ENCODE peak calls at places on chromosomes 7 and 10, in four cellular contexts. H, D, M and U are unnamed samples.

GRCh38 chr7:15403315-15403714 is 158.5 kb downstream of the AGMO start:
- DNase-seq in M (no peak), H (no peak), D (no peak), U (no peak)

GRCh38 chr10:62817763-62818425 is 1.7 kb upstream of the EGR2 start:
- DNase-seq in M (peak; percentile 54), D (peak; percentile 81), H (peak; percentile 84), U (no peak)

GRCh38 chr7:124801330-124801895 is 35.8 kb upstream of the GPR37 start:
- DNase-seq in M (no peak), D (no peak), H (no peak), U (no peak)

GRCh38 chr10:43809211-43809930 is 160.7 kb upstream of the ZNF32 start:
- DNase-seq in D (no peak), H (no peak), M (no peak), U (no peak)

GRCh38 chr10:48651293-48651692 is 33.4 kb upstream of the WDFY4 start:
- DNase-seq in D (no peak), H (no peak), M (no peak), U (no peak)

GRCh38 chr7:41696323-41696916 is 6.5 kb downstream of the INHBA start:
- DNase-seq in M (peak; percentile 45), D (peak; percentile 84), H (peak; percentile 45), U (no peak)

GRCh38 chr10:21929070-21929469 is 74.5 kb downstream of the DNAJC1 start:
- DNase-seq in M (no peak), D (no peak), H (peak; percentile 18), U (no peak)

GRCh38 chr7:140454657-140455015 is 24.7 kb downstream of the MKRN1 start:
- DNase-seq in D (no peak), M (no peak), H (no peak), U (no peak)

GRCh38 chr7:32513205-32513604 is 17.9 kb downstream of the AVL9 start:
- DNase-seq in H (no peak), D (no peak), M (no peak), U (no peak)

GRCh38 chr7:136251826-136252225 is 274.7 kb upstream of the MTPN start:
- DNase-seq in H (no peak), D (no peak), M (no peak), U (no peak)

GRCh38 chr10:1782841-1783240 is 45.5 kb upstream of the ADARB2 start:
- DNase-seq in D (no peak), H (no peak), M (no peak), U (no peak)

GRCh38 chr7:158027646-158028045 is 560.0 kb downstream of the PTPRN2 start:
- DNase-seq in H (no peak), D (no peak), M (no peak), U (no peak)

GRCh38 chr10:61628875-61629513 is 33.7 kb upstream of the CABCOCO1 start:
- DNase-seq in D (no peak), M (peak; percentile 7), H (no peak), U (no peak)

DNA sequence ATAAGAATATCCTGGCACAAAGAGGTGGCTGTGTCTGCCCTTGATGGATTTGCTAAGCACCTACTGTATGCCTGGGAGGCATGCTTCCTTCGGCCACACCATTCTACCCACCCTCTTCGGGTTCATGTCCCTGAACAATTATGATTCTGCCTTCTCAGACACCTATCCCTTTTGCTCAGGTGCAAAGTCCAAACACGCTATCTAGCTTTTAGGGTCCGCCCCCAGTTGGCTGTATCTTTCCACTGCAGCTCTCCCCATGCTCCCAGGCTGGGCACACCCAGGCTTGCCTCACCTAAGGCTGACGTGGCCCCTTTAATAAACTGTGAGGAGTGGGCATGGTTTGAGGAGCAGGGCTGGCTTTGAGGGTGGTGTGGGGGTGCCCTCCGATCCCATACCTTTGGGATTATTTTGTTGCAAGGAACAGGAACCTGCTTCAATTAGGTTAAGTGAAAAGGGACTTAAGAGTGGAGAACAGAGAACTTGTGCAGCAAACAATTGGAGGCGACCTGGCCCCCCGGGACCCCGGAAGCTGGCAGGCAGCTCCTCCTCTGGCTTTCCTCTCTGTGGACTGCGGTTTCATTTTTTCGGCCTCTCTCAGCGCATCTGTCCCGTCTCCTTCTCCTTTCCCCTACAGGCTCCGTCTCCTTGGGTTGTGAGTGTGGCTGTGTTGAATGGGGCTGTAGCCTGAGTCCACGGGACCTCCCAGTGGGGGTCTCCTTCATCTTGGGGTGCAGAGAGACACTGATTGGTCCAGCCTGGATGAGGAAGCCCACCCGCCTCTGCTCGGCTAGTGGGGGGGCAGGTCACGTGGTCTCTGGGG is 3.8 kb downstream of the CLIP2 start:
- DNase-seq in D (no peak), H (peak; percentile 54), M (peak; percentile 96), U (no peak)
- TF ChIP-seq NR2C2 in D (no peak), H (no peak), M (peak; percentile 56), U (no peak)

GRCh38 chr7:70036695-70037094 is 438.4 kb downstream of the AUTS2 start:
- DNase-seq in H (no peak), M (no peak), D (no peak), U (no peak)
- TF ChIP-seq NR2C2 in H (no peak), M (no peak), D (no peak), U (no peak)

GRCh38 chr7:149787428-149788299 is 14.3 kb upstream of the ZNF467 start:
- DNase-seq in D (no peak), H (peak; percentile 85), M (no peak), U (no peak)
- TF ChIP-seq NR2C2 in D (no peak), H (no peak), M (no peak), U (no peak)

GRCh38 chr10:133454204-133454893 is 604 bp downstream of the SCART1 start:
- DNase-seq in H (no peak), M (no peak), D (no peak), U (no peak)
- TF ChIP-seq NR2C2 in H (no peak), M (no peak), D (no peak), U (no peak)

DNA sequence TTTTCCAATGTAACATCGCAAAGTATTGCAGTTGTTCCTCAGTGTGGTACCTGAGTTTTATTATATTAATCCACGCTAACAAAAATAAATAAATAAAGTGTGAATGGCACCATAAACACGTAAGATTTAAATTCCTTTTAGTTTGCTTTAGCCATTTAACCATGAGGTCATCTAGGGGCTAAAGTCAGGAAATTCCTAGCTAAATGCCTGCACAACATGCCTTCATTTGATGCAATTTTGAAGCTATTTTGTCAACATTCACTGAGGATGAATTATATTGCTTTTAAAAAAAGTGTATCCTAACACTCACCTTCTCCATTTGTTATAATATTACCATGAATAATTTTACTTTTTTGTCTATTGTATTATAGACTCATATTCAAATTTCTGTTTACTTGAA is 714.4 kb downstream of the GATA3 start:
- DNase-seq in D (no peak), H (no peak), M (no peak), U (no peak)
- TF ChIP-seq NR2C2 in D (no peak), H (no peak), M (no peak), U (no peak)

GRCh38 chr7:111568419-111568818 is 6.1 kb upstream of the IMMP2L start:
- DNase-seq in H (no peak), D (no peak), M (no peak), U (no peak)
- TF ChIP-seq NR2C2 in H (no peak), D (no peak), M (no peak), U (no peak)

GRCh38 chr10:114623661-114624294 is 34.3 kb downstream of the ABLIM1 start:
- DNase-seq in D (no peak), H (no peak), M (peak; percentile 95), U (no peak)
- TF ChIP-seq NR2C2 in D (no peak), H (no peak), M (no peak), U (no peak)

DNA sequence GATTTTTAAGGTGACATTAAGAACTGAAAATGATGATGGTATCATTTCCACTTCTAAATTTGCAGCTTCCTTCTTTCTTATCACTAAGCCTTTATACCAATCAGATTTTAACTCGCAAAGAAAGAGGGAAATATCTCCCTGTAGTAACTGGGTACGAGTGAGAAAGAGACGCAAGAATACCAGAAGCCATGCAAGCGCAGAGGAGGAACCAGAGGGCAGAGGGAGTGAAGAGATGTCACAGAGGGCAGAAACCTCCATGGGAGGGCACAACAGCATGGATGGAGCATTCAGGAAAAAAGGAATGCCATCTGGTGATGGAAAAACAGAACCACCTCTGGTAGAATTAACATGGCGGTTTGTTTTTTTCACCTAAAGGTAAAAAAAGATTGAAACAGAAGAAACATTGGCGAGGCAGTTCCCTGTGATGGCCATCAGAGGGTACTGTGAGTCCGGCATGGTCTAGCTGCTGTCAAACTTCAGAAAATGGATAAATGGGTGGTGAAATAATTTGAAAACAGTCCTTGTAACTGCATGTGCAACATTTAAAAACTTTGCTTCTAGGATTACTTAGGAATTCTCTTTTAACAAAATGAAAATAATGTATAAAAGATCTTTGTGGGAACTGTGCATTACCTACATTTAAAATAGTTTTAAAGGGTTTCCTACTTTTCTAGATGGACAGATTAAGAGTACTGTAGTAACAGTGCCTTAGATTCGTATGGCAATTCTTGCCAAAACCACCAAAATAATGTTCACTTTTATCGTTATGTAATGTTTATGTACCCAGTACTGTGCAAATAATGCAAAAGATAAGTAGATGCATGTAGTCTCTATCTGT is 91.8 kb downstream of the ARHGAP12 start:
- DNase-seq in M (peak; percentile 36), D (peak; percentile 39), H (peak; percentile 29), U (no peak)
- TF ChIP-seq NR2C2 in M (no peak), D (no peak), H (no peak), U (no peak)

GRCh38 chr10:73423309-73423708 is 9.5 kb upstream of the ANXA7 start:
- DNase-seq in D (no peak), M (no peak), H (no peak), U (no peak)

GRCh38 chr10:73426318-73426717 is 7.0 kb downstream of the MSS51 start:
- DNase-seq in H (no peak), D (no peak), M (no peak), U (no peak)

GRCh38 chr10:73424478-73424877 is 8.9 kb downstream of the MSS51 start:
- DNase-seq in M (no peak), H (no peak), D (no peak), U (no peak)
- TF ChIP-seq NR2C2 in M (no peak), H (no peak), D (no peak), U (no peak)

GRCh38 chr7:152910545-152911013 is 151.0 kb downstream of the ACTR3B start:
- DNase-seq in H (no peak), M (peak; percentile 89), D (no peak), U (no peak)
- TF ChIP-seq NR2C2 in H (no peak), M (no peak), D (no peak), U (no peak)